ENCODE peak calls at places on chromosomes 11 and 22, in nine cellular contexts. Y is suprapubic skin, U is PC-3, K is Karpas-422, E is transverse colon, F is heart left ventricle, G is right lobe of liver, H is hepatocyte, Q is HCT116. L is an unnamed sample.

GRCh38 chr11:106695506-106695905 is 322.8 kb downstream of the GUCY1A2 start:
- DNase-seq in F (no peak), K (no peak), G (no peak), Y (no peak), Q (no peak), H (peak; percentile 10), U (peak; percentile 12), E (no peak), L (no peak)

GRCh38 chr11:35714882-35715612 is 52.5 kb downstream of the TRIM44 start:
- DNase-seq in U (peak; percentile 26), Y (no peak), E (no peak), F (no peak), K (no peak), G (no peak), H (peak; percentile 20), Q (no peak), L (no peak)

GRCh38 chr11:73185680-73186293 is 32.3 kb upstream of the P2RY2 start:
- DNase-seq in E (no peak), F (no peak), K (no peak), U (peak; percentile 99), H (no peak), Q (no peak), Y (no peak), G (no peak), L (peak; percentile 96)

GRCh38 chr11:99686838-99687237 is 666.1 kb downstream of the CNTN5 start:
- DNase-seq in H (no peak), K (no peak), Q (no peak), U (no peak), G (no peak), E (no peak), F (no peak), Y (no peak), L (no peak)

GRCh38 chr11:33703771-33704170 is 3.1 kb upstream of the C11orf91 start:
- DNase-seq in Q (no peak), K (no peak), Y (no peak), G (no peak), F (no peak), H (no peak), U (peak; percentile 92), E (no peak), L (no peak)

GRCh38 chr11:86500500-86501170 is 125.9 kb downstream of the CCDC81 start:
- DNase-seq in K (no peak), Y (no peak), F (no peak), U (no peak), Q (no peak), G (no peak), H (no peak), E (no peak), L (no peak)

GRCh38 chr11:98495016-98495415 is 525.7 kb upstream of the CNTN5 start:
- DNase-seq in E (no peak), G (no peak), F (no peak), U (no peak), Q (no peak), K (no peak), H (no peak), Y (no peak), L (no peak)

GRCh38 chr22:49936973-49937757 is 18.7 kb downstream of the CRELD2 start:
- DNase-seq in K (no peak), E (no peak), G (no peak), F (peak; percentile 84), Y (no peak), H (peak; percentile 33), Q (no peak), U (no peak), L (no peak)

GRCh38 chr11:11313426-11313825 is 39.6 kb downstream of the CSNK2A3 start:
- DNase-seq in Q (no peak), G (no peak), F (no peak), E (no peak), U (peak; percentile 73), H (no peak), Y (no peak), K (no peak), L (peak; percentile 79)

DNA sequence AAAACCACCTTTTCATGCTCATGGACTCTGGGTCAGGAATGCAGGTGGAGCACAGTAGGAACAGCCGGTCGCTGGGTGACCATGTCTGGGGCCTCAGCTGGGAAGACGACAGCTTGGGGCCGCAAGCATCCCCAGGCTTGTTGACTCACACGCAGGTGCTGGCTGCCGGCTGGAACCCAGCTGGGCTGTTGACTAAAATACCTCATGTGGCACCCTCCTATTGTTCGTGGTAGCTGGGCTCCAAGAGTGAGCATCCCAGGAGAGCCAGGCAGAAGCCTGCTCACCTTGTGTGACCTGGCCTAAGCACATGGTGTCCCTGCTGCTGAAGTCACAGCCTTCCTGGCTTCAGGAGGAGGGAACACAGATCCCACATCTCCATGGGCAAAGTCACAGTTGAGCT is 9.4 kb downstream of the DPP3 start:
- DNase-seq in G (no peak), Q (no peak), F (no peak), K (no peak), H (no peak), Y (no peak), U (no peak), E (no peak), L (no peak)
- H3K36me3 ChIP-seq in G (no peaks in the 10 kb centered on the region), Q (peaks cover 4% of the 10 kb centered on the region), F (peaks cover 16% of the 10 kb centered on the region), K (peaks cover 2% of the 10 kb centered on the region), H (no peaks in the 10 kb centered on the region), Y (peaks cover 85% of the 10 kb centered on the region), U (peaks cover 31% of the 10 kb centered on the region), E (peaks cover 21% of the 10 kb centered on the region), L (peaks cover 4% of the 10 kb centered on the region)

DNA sequence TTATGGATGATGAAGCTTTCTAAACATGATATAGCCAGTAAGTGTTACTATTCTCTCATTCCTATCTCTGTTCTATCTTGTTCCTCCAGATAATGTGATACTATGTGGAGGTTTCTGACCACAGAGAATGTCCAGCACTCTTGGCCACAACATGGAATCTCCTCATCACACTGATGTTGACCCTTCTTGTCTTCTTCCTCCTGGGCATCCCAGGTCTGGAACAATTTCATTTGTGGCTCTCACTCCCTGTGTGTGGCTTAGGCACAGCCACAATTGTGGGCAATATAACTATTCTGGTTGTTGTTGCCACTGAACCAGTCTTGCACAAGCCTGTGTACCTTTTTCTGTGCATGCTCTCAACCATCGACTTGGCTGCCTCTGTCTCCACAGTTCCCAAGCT is 9.9 kb upstream of the OR56B1 start:
- DNase-seq in Q (no peak), F (no peak), G (no peak), Y (no peak), K (no peak), H (no peak), U (no peak), E (no peak), L (no peak)
- H3K27me3 ChIP-seq in Q (peaks cover 85% of the 10 kb centered on the region), F (no peaks in the 10 kb centered on the region), G (no peaks in the 10 kb centered on the region), Y (no peaks in the 10 kb centered on the region), K (no peaks in the 10 kb centered on the region), H (no peaks in the 10 kb centered on the region), U (peaks cover 49% of the 10 kb centered on the region), E (no peaks in the 10 kb centered on the region), L (no peaks in the 10 kb centered on the region)

DNA sequence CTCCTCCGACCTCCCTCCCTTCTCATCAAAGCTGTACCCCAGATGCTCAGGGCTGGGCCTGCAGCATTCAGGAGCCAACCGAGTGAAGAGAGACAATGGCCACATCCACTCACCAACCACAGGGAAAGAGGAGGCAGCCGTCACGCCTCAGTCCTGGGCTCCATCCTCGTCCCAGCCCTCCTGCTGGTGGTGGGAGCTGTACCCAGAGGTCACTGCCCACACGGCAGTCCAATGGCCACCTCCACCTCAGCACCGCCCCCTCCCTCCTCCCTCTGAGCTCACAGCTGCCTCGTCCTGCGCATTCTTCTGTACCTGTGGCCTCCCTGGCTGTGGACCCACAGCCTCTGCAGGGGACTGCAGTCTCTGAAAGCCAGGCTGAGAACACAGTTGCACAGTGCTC is 53.0 kb downstream of the PHF21B start:
- DNase-seq in E (no peak), K (no peak), F (no peak), G (no peak), Q (no peak), Y (no peak), U (no peak), H (no peak), L (no peak)
- H3K36me3 ChIP-seq in E (no peaks in the 10 kb centered on the region), K (no peaks in the 10 kb centered on the region), F (no peaks in the 10 kb centered on the region), G (no peaks in the 10 kb centered on the region), Q (no peaks in the 10 kb centered on the region), Y (no peaks in the 10 kb centered on the region), U (no peaks in the 10 kb centered on the region), H (no peaks in the 10 kb centered on the region), L (no peaks in the 10 kb centered on the region)

GRCh38 chr11:113954235-113954634 is 20.7 kb upstream of the HTR3A start:
- DNase-seq in G (no peak), E (no peak), Q (no peak), H (no peak), Y (no peak), F (no peak), K (no peak), U (no peak), L (no peak)

GRCh38 chr11:113949891-113950290 is 25.0 kb upstream of the HTR3A start:
- DNase-seq in U (no peak), H (no peak), K (no peak), Q (no peak), F (no peak), E (no peak), Y (no peak), G (no peak), L (no peak)

GRCh38 chr11:113951487-113951886 is 23.4 kb upstream of the HTR3A start:
- DNase-seq in Y (no peak), U (no peak), K (no peak), G (no peak), E (no peak), F (no peak), Q (no peak), H (no peak), L (no peak)

GRCh38 chr11:113952588-113952987 is 22.3 kb upstream of the HTR3A start:
- DNase-seq in U (no peak), Q (no peak), G (no peak), K (no peak), F (no peak), Y (no peak), E (peak; percentile 14), H (no peak), L (no peak)

GRCh38 chr11:113952070-113952469 is 22.8 kb upstream of the HTR3A start:
- DNase-seq in K (no peak), Q (no peak), E (no peak), Y (no peak), F (no peak), H (no peak), G (no peak), U (no peak), L (no peak)
- H3K27me3 ChIP-seq in K (no peaks in the 10 kb centered on the region), Q (peaks cover 25% of the 10 kb centered on the region), E (peaks cover 22% of the 10 kb centered on the region), Y (peaks cover 30% of the 10 kb centered on the region), F (peaks cover 6% of the 10 kb centered on the region), H (peaks cover 2% of the 10 kb centered on the region), G (no peaks in the 10 kb centered on the region), U (peaks cover 73% of the 10 kb centered on the region), L (peaks cover 7% of the 10 kb centered on the region)

L was measured in RWPE2.